ENCODE peak calls at places on chromosomes 2 and 18, in nine cellular contexts. Q is activated naive CD8-positive, alpha-beta T cell treated with anti-CD3 and anti-CD28 coated beads, Interleukin-2, amount 10 ng/mL, durations not matched to agents 7 days and 5 days; E is RPMI7951; X is Kasumi-1; B is NCI-H69; D is BJ; S is hepatic stellate cell; P is T-helper 2 cell; G is pancreas. F is an unnamed sample.

GRCh38 chr2:29010946-29011649 is 30.0 kb downstream of the TOGARAM2 start:
- DNase-seq in P (peak), D (no peak), Q (peak), S (peak), E (no peak), B (peak), X (peak), G (no peak), F (no peak)

GRCh38 chr2:142822190-142822589 is 55.3 kb upstream of the KYNU start:
- DNase-seq in B (no peak), Q (no peak), E (no peak), S (no peak), D (no peak), X (no peak), P (no peak), G (no peak), F (no peak)

GRCh38 chr2:200490001-200490400 is 19.9 kb downstream of the KCTD18 start:
- DNase-seq in B (no peak), X (no peak), E (no peak), D (no peak), Q (no peak), G (no peak), S (no peak), P (no peak), F (no peak)

GRCh38 chr18:12254137-12254819 is at the start of gene CIDEA:
- DNase-seq in G (no peak), E (no peak), Q (no peak), P (peak), S (peak), X (no peak), D (no peak), B (peak), F (no peak)

GRCh38 chr2:44741507-44741906 is 200.0 kb upstream of the SIX3 start:
- DNase-seq in E (peak), P (no peak), Q (no peak), B (no peak), X (no peak), S (peak), G (no peak), D (no peak), F (no peak)

GRCh38 chr2:25234756-25235155 is 66.4 kb upstream of the POMC start:
- DNase-seq in G (no peak), E (peak), P (no peak), D (no peak), X (no peak), B (peak), Q (no peak), S (no peak), F (no peak)

GRCh38 chr2:127324635-127325034 is 30.7 kb upstream of the ERCC3 start:
- DNase-seq in B (peak), G (peak), Q (no peak), E (peak), P (peak), D (no peak), S (peak), X (peak), F (peak)

GRCh38 chr18:48540329-48541025 is 1.6 kb downstream of the CTIF start:
- DNase-seq in E (peak), P (peak), B (peak), Q (peak), X (peak), S (peak), D (no peak), G (peak), F (peak)

GRCh38 chr18:8858888-8859511 is 153.6 kb downstream of the MTCL1 start:
- DNase-seq in S (peak), E (peak), G (no peak), Q (no peak), P (no peak), D (peak), X (no peak), B (no peak), F (no peak)

GRCh38 chr18:10205136-10205535 is 249.3 kb upstream of the APCDD1 start:
- DNase-seq in S (no peak), D (no peak), B (peak), P (no peak), E (peak), Q (no peak), X (no peak), G (peak), F (no peak)

GRCh38 chr18:77857926-77858325 is 608.3 kb downstream of the GALR1 start:
- DNase-seq in B (peak), E (no peak), Q (no peak), D (no peak), G (no peak), X (no peak), S (no peak), P (no peak), F (no peak)

F was measured in cerebellum.